ENCODE peak calls at places on chromosome 2, in four cellular contexts. A, N, F and M are unnamed samples.

GRCh38 chr2:48530033-48530804 is at the start of gene STON1:
- DNase-seq in A (peak; percentile 66), N (no peak), F (peak; percentile 36), M (peak; percentile 65)

GRCh38 chr2:233981574-233982420 is 64.6 kb downstream of the TRPM8 start:
- DNase-seq in A (no peak), N (no peak), F (no peak), M (no peak)

GRCh38 chr2:221553333-221553732 is 18.8 kb downstream of the EPHA4 start:
- DNase-seq in A (no peak), N (no peak), F (no peak), M (no peak)

GRCh38 chr2:236954641-236955040 is 131.0 kb upstream of the COPS8 start:
- DNase-seq in A (no peak), N (no peak), F (no peak), M (no peak)

GRCh38 chr2:234999740-235000425 is 48.1 kb downstream of the SH3BP4 start:
- DNase-seq in A (no peak), N (no peak), F (no peak), M (no peak)

GRCh38 chr2:27054721-27055120 is 3.3 kb downstream of the AGBL5 start:
- DNase-seq in A (no peak), N (no peak), F (no peak), M (no peak)

GRCh38 chr2:152651834-152652233 is 65.4 kb downstream of the PRPF40A start:
- DNase-seq in A (no peak), N (no peak), F (no peak), M (no peak)

GRCh38 chr2:70931376-70932000 is 4.2 kb upstream of the ATP6V1B1 start:
- DNase-seq in A (no peak), N (no peak), F (no peak), M (no peak)

GRCh38 chr2:126720647-126721046 is 64.7 kb downstream of the GYPC start:
- DNase-seq in A (no peak), N (no peak), F (no peak), M (no peak)

GRCh38 chr2:127581516-127582490 is 46.3 kb downstream of the MYO7B start:
- DNase-seq in A (no peak), N (no peak), F (no peak), M (no peak)

GRCh38 chr2:236073867-236074655 is 94.1 kb downstream of the GBX2 start:
- DNase-seq in A (no peak), N (no peak), F (no peak), M (no peak)

GRCh38 chr2:220053919-220054318 is 426.5 kb downstream of the SLC4A3 start:
- DNase-seq in A (peak; percentile 34), N (no peak), F (no peak), M (no peak)

DNA sequence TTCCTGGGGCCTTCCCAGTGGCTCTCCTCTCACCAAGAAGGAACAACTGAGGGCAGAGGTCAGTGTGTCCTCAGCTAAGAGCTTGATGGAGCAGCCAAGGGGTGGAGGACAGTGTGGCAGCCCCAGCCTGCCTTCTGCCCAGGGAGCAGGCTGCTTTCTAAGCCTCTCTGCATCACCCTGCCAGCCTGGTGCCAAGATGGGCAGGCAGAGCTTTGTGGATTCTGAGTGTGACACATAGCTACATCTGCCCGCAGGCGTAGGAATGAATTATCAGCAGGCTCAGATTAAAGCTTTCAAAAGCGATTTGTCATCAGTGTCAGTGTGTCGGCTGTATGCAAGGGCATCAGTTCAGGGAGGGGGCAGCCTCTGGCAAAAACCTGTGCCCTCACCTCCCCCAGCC is 8.7 kb downstream of the MAL start:
- DNase-seq in A (peak; percentile 56), N (no peak), F (no peak), M (no peak)
- TF ChIP-seq CTCF in A (no peak), N (no peak), F (no peak), M (no peak)

DNA sequence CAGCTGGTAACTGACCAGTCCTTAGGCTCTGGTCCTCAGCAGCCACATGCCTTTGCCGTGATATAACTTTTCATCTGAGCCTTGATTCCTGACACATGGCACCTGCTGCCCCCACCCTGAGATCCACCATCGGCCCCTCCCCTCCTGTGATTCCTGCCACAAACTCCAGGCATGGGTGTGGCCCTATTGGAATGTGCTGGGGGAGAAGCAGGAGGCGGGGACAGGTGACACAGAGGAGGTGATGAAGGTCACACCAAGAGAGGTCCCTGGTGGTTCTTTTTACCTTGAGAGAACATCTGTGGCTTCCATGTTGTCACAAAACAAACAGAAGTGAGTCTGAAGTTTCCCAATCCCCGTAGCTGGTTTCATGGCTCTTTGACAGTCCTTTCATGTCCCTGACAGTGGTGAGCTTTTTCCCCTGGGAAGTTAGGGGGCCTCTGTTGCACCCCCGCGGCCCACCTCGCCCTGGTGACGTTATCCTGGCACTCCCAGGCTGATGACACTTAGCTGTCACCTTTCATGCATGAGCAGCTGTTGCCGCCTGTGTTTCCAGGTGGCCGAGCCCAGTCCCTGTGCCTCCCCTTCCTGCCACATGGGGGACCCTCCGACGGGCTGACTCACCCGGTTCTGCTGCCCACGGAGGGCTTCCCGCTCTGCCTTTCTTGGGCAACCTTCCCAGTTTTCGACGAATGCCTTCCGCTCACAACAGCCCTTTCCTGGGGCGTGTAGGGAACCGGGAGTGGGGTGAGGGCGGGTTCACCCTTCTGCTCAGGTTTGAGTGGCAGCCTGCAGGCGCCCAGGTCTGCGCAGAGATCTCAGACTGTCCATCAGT is 66.3 kb upstream of the GLI2 start:
- DNase-seq in A (peak; percentile 53), N (no peak), F (peak; percentile 75), M (peak; percentile 64)
- TF ChIP-seq CTCF in A (peak; percentile 17), N (no peak), F (peak; percentile 46), M (peak; percentile 60)

GRCh38 chr2:101479328-101479727 is 4.4 kb upstream of the RFX8 start:
- DNase-seq in A (peak; percentile 25), N (no peak), F (no peak), M (no peak)

GRCh38 chr2:101479810-101480209 is 4.9 kb upstream of the RFX8 start:
- DNase-seq in A (no peak), N (no peak), F (no peak), M (no peak)

GRCh38 chr2:101476605-101477208 is 1.8 kb upstream of the RFX8 start:
- DNase-seq in A (peak; percentile 23), N (no peak), F (no peak), M (no peak)

GRCh38 chr2:101478561-101479001 is 3.7 kb upstream of the RFX8 start:
- DNase-seq in A (peak; percentile 68), N (no peak), F (no peak), M (no peak)

DNA sequence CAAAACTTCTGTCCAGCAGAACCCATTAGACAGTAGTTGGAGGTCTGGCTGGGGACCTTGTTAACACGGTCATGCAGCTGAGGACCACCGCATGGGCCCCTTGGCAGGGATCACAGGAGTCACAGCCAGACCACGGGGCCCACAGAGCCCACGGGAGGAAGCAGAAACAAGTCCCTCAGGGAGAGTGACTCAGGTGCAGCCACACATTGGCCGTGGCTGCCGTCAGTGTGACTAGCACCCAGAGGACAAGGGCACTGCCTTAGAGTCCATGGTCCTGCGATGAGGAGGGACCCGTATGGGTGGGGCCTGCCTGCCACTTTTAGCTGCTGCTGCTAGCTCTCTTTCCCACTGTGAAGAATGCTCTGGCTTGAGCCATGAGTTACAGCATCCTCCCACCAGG is 5.9 kb upstream of the RFX8 start:
- DNase-seq in A (no peak), N (no peak), F (no peak), M (no peak)
- TF ChIP-seq CTCF in A (no peak), N (no peak), F (no peak), M (no peak)

GRCh38 chr2:118186110-118186857 is 98.0 kb downstream of the INSIG2 start:
- DNase-seq in A (peak; percentile 90), N (peak; percentile 52), F (peak; percentile 86), M (peak; percentile 91)
- TF ChIP-seq CTCF in A (no peak), N (no peak), F (no peak), M (no peak)

DNA sequence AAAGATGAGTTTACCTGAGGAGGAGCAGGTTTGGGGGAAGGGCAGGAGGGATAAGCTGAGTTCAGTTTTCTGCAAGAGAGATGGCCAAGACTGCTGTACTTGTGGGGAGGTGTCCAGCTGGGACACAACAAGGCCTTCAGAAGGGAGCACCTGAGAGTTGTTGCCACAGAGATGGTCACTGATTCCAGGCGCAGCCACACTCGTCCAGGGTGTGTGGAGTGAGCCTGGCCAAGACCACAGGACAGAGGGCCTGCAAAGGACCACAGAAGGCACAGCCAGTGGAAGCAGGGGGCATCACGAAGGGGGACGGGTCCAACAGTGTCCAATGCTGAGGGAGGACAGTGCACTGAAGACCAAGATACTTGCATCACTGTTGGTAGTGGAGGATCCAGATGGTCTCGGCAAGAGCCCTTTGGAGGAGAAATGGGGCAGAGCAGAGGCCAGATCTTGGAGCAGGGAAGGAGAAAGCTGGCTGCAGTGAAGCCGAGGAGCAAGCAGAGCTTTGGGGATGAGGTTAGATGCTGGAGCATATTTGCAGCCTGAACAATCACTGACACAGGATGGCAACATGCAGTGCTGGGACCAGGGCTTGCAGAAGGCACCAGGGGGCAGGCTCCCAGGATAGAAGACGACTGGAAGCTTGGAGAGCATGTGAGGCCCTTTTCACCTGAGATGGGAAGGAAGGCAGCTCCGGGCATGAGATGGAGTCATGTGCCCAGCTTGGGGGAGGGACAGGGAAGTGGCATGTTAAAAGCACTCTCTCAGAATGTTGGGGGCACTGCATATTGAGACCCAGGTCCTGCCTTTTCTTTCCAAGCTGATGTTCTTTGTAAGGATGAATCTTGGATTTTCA is 214.0 kb downstream of the CYP26B1 start:
- DNase-seq in A (peak; percentile 64), N (no peak), F (no peak), M (no peak)
- TF ChIP-seq CTCF in A (peak; percentile 51), N (no peak), F (no peak), M (no peak)

DNA sequence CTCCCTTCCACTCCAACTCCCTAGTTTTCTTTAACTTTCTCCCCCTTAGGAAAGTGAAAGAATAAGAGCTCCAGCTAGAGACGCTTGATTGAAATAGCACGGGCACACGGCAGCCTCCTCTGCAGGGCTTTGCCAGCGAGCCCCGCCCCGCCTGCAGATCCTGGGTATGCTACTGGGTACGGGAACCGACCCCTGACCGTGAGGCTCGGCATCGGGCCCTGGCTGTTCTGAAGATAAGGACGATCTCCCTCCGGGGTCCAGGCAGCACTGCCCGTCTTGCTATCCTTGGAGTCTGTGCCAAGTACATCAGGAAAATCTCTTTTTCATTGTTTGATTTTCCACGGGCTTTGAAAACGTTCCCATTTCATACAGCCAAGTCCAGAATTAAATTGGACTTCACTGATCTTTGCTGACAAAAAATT is 284.5 kb downstream of the MTX2 start:
- DNase-seq in A (peak; percentile 74), N (no peak), F (peak; percentile 50), M (peak; percentile 43)
- TF ChIP-seq CTCF in A (peak; percentile 13), N (no peak), F (no peak), M (no peak)

GRCh38 chr2:224347181-224348051 is 54.5 kb downstream of the FAM124B start:
- DNase-seq in A (peak; percentile 20), N (no peak), F (no peak), M (no peak)
- TF ChIP-seq CTCF in A (no peak), N (no peak), F (no peak), M (no peak)